ENCODE peak calls at places on chromosomes 5 and 9, in ten cellular contexts. One of them, this sample, is unnamed.
A peak's percentile ranks its signal among the peaks of the same experiment; 100 is the strongest.

GRCh38 chr9:123773783-123774182 is 156.1 kb downstream of the DENND1A start:
- DNase-seq in glutamatergic neuron: no peak
- DNase-seq in BJ: no peak
- DNase-seq in fibroblast of villous mesenchyme: no peak
- DNase-seq in dorsolateral prefrontal cortex: no peak
- DNase-seq in cardiac muscle cell: no peak
- DNase-seq in astrocyte of the spinal cord: no peak
- DNase-seq in AG10803: no peak
- DNase-seq in A549: no peak
- DNase-seq in cardiac fibroblast: no peak
- DNase-seq in this sample: no peak

GRCh38 chr9:34513567-34514214 is 9.1 kb downstream of the ENHO start:
- DNase-seq in astrocyte of the spinal cord: no peak
- DNase-seq in dorsolateral prefrontal cortex: no peak
- DNase-seq in cardiac fibroblast: peak; percentile 39
- DNase-seq in BJ: no peak
- DNase-seq in AG10803: no peak
- DNase-seq in fibroblast of villous mesenchyme: no peak
- DNase-seq in cardiac muscle cell: peak; percentile 18
- DNase-seq in A549: no peak
- DNase-seq in glutamatergic neuron: peak; percentile 61
- DNase-seq in this sample: no peak

GRCh38 chr5:132103380-132103951 is 29.9 kb downstream of the CSF2 start:
- DNase-seq in astrocyte of the spinal cord: peak; percentile 94
- DNase-seq in AG10803: peak; percentile 92
- DNase-seq in dorsolateral prefrontal cortex: no peak
- DNase-seq in BJ: peak; percentile 85
- DNase-seq in cardiac muscle cell: peak; percentile 88
- DNase-seq in fibroblast of villous mesenchyme: peak; percentile 93
- DNase-seq in A549: peak; percentile 58
- DNase-seq in cardiac fibroblast: peak; percentile 90
- DNase-seq in glutamatergic neuron: no peak
- DNase-seq in this sample: peak; percentile 73

GRCh38 chr5:129103397-129103796 is 8.8 kb downstream of the ISOC1 start:
- DNase-seq in astrocyte of the spinal cord: no peak
- DNase-seq in A549: no peak
- DNase-seq in cardiac fibroblast: no peak
- DNase-seq in BJ: no peak
- DNase-seq in glutamatergic neuron: no peak
- DNase-seq in dorsolateral prefrontal cortex: no peak
- DNase-seq in AG10803: no peak
- DNase-seq in cardiac muscle cell: no peak
- DNase-seq in fibroblast of villous mesenchyme: no peak
- DNase-seq in this sample: no peak

GRCh38 chr5:101678494-101679193 is 617.4 kb downstream of the SLCO4C1 start:
- DNase-seq in BJ: no peak
- DNase-seq in dorsolateral prefrontal cortex: no peak
- DNase-seq in cardiac muscle cell: peak; percentile 60
- DNase-seq in AG10803: peak; percentile 44
- DNase-seq in glutamatergic neuron: peak; percentile 83
- DNase-seq in A549: peak; percentile 25
- DNase-seq in cardiac fibroblast: peak; percentile 67
- DNase-seq in fibroblast of villous mesenchyme: peak; percentile 35
- DNase-seq in astrocyte of the spinal cord: peak; percentile 69
- DNase-seq in this sample: peak; percentile 1

GRCh38 chr9:15386465-15386864 is 36.2 kb upstream of the SNAPC3 start:
- DNase-seq in astrocyte of the spinal cord: no peak
- DNase-seq in BJ: no peak
- DNase-seq in AG10803: no peak
- DNase-seq in cardiac muscle cell: no peak
- DNase-seq in glutamatergic neuron: no peak
- DNase-seq in fibroblast of villous mesenchyme: no peak
- DNase-seq in dorsolateral prefrontal cortex: no peak
- DNase-seq in cardiac fibroblast: no peak
- DNase-seq in A549: no peak
- DNase-seq in this sample: no peak

GRCh38 chr5:132493241-132493640 is 2.7 kb upstream of the IRF1 start:
- DNase-seq in dorsolateral prefrontal cortex: no peak
- DNase-seq in A549: no peak
- DNase-seq in cardiac muscle cell: no peak
- DNase-seq in glutamatergic neuron: no peak
- DNase-seq in fibroblast of villous mesenchyme: no peak
- DNase-seq in astrocyte of the spinal cord: no peak
- DNase-seq in cardiac fibroblast: no peak
- DNase-seq in AG10803: no peak
- DNase-seq in BJ: no peak
- DNase-seq in this sample: no peak

GRCh38 chr5:129506950-129507349 is 46.9 kb downstream of the ADAMTS19 start:
- DNase-seq in BJ: no peak
- DNase-seq in glutamatergic neuron: no peak
- DNase-seq in A549: no peak
- DNase-seq in dorsolateral prefrontal cortex: no peak
- DNase-seq in fibroblast of villous mesenchyme: no peak
- DNase-seq in cardiac muscle cell: no peak
- DNase-seq in astrocyte of the spinal cord: no peak
- DNase-seq in cardiac fibroblast: no peak
- DNase-seq in AG10803: no peak
- DNase-seq in this sample: no peak

GRCh38 chr9:98870782-98871455 is 63.4 kb downstream of the GALNT12 start:
- DNase-seq in dorsolateral prefrontal cortex: no peak
- DNase-seq in cardiac muscle cell: no peak
- DNase-seq in BJ: no peak
- DNase-seq in astrocyte of the spinal cord: no peak
- DNase-seq in A549: no peak
- DNase-seq in cardiac fibroblast: no peak
- DNase-seq in AG10803: no peak
- DNase-seq in fibroblast of villous mesenchyme: no peak
- DNase-seq in glutamatergic neuron: no peak
- DNase-seq in this sample: no peak

GRCh38 chr5:76175051-76175666 is 92.0 kb downstream of the SV2C start:
- DNase-seq in astrocyte of the spinal cord: peak; percentile 48
- DNase-seq in BJ: no peak
- DNase-seq in fibroblast of villous mesenchyme: peak; percentile 42
- DNase-seq in cardiac muscle cell: peak; percentile 56
- DNase-seq in AG10803: peak; percentile 38
- DNase-seq in glutamatergic neuron: peak; percentile 71
- DNase-seq in A549: peak; percentile 74
- DNase-seq in dorsolateral prefrontal cortex: no peak
- DNase-seq in cardiac fibroblast: peak; percentile 42
- DNase-seq in this sample: no peak

GRCh38 chr5:112390327-112390726 is 28.8 kb downstream of the EPB41L4A start:
- DNase-seq in astrocyte of the spinal cord: no peak
- DNase-seq in cardiac fibroblast: no peak
- DNase-seq in BJ: no peak
- DNase-seq in fibroblast of villous mesenchyme: no peak
- DNase-seq in glutamatergic neuron: no peak
- DNase-seq in cardiac muscle cell: no peak
- DNase-seq in dorsolateral prefrontal cortex: no peak
- DNase-seq in AG10803: no peak
- DNase-seq in A549: no peak
- DNase-seq in this sample: no peak

GRCh38 chr9:79616971-79617370 is 45.2 kb downstream of the TLE4 start:
- DNase-seq in A549: no peak
- DNase-seq in glutamatergic neuron: no peak
- DNase-seq in dorsolateral prefrontal cortex: no peak
- DNase-seq in cardiac fibroblast: no peak
- DNase-seq in BJ: no peak
- DNase-seq in cardiac muscle cell: no peak
- DNase-seq in AG10803: no peak
- DNase-seq in fibroblast of villous mesenchyme: no peak
- DNase-seq in astrocyte of the spinal cord: no peak
- DNase-seq in this sample: no peak

GRCh38 chr5:7331083-7331482 is 64.9 kb upstream of the ADCY2 start:
- DNase-seq in dorsolateral prefrontal cortex: no peak
- DNase-seq in astrocyte of the spinal cord: no peak
- DNase-seq in AG10803: no peak
- DNase-seq in A549: no peak
- DNase-seq in cardiac muscle cell: no peak
- DNase-seq in fibroblast of villous mesenchyme: no peak
- DNase-seq in BJ: no peak
- DNase-seq in cardiac fibroblast: no peak
- DNase-seq in glutamatergic neuron: peak; percentile 32
- DNase-seq in this sample: no peak
- TF ChIP-seq CTCF in dorsolateral prefrontal cortex: no peak
- TF ChIP-seq CTCF in astrocyte of the spinal cord: no peak
- TF ChIP-seq CTCF in AG10803: no peak
- TF ChIP-seq CTCF in A549: no peak
- TF ChIP-seq CTCF in cardiac muscle cell: no peak
- TF ChIP-seq CTCF in fibroblast of villous mesenchyme: no peak
- TF ChIP-seq CTCF in BJ: no peak
- TF ChIP-seq CTCF in cardiac fibroblast: no peak
- TF ChIP-seq CTCF in glutamatergic neuron: no peak
- TF ChIP-seq CTCF in this sample: no peak

DNA sequence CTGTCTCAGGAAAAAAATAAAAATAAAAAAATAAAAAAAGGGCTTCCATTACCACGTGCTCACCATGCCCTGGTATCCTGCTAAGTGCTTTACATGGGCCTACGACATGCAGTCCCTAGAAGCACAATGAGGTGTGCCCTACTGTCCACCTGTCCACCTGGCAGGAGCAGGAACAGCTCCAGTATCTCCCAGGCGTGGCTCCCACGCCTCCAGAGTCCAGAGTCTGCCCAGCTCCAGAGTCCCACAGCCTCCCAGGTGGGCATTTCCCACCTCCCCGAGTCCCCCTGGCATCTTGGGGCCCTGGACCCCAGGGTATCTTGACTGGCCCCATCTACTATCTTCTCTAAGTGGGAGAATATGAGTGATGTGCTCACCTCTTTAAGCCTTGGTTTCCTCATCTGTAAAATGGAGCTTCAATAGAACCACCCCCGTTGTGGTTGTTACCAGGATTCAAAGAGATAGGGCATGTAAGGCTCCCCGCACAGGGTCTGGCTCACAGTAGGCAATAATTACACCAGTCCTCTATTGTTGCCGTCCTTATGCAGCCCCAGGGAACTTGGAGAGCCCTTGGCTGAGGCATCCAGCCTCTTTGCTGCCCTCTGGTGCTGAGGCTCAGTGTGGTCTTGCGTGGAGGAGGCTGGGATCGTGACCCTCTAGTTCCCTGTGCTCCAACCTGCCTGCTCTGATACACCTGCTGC is 8.9 kb downstream of the CXCL14 start:
- DNase-seq in fibroblast of villous mesenchyme: peak; percentile 20
- DNase-seq in BJ: no peak
- DNase-seq in dorsolateral prefrontal cortex: no peak
- DNase-seq in cardiac fibroblast: peak; percentile 46
- DNase-seq in astrocyte of the spinal cord: peak; percentile 17
- DNase-seq in A549: peak; percentile 48
- DNase-seq in glutamatergic neuron: peak; percentile 74
- DNase-seq in cardiac muscle cell: peak; percentile 57
- DNase-seq in AG10803: peak; percentile 45
- DNase-seq in this sample: no peak
- TF ChIP-seq CTCF in fibroblast of villous mesenchyme: peak; percentile 64
- TF ChIP-seq CTCF in BJ: peak; percentile 76
- TF ChIP-seq CTCF in dorsolateral prefrontal cortex: no peak
- TF ChIP-seq CTCF in cardiac fibroblast: peak; percentile 69
- TF ChIP-seq CTCF in astrocyte of the spinal cord: peak; percentile 70
- TF ChIP-seq CTCF in A549: peak; percentile 50
- TF ChIP-seq CTCF in glutamatergic neuron: peak; percentile 56
- TF ChIP-seq CTCF in cardiac muscle cell: peak; percentile 74
- TF ChIP-seq CTCF in AG10803: peak; percentile 74
- TF ChIP-seq CTCF in this sample: peak; percentile 72

GRCh38 chr5:14870347-14871083 is 1.1 kb downstream of the ANKH start:
- DNase-seq in BJ: no peak
- DNase-seq in cardiac muscle cell: no peak
- DNase-seq in A549: no peak
- DNase-seq in fibroblast of villous mesenchyme: no peak
- DNase-seq in glutamatergic neuron: peak; percentile 24
- DNase-seq in dorsolateral prefrontal cortex: peak; percentile 58
- DNase-seq in astrocyte of the spinal cord: no peak
- DNase-seq in cardiac fibroblast: no peak
- DNase-seq in AG10803: no peak
- DNase-seq in this sample: no peak
- TF ChIP-seq CTCF in BJ: peak; percentile 13
- TF ChIP-seq CTCF in cardiac muscle cell: no peak
- TF ChIP-seq CTCF in A549: no peak
- TF ChIP-seq CTCF in fibroblast of villous mesenchyme: no peak
- TF ChIP-seq CTCF in glutamatergic neuron: no peak
- TF ChIP-seq CTCF in dorsolateral prefrontal cortex: no peak
- TF ChIP-seq CTCF in astrocyte of the spinal cord: no peak
- TF ChIP-seq CTCF in cardiac fibroblast: no peak
- TF ChIP-seq CTCF in AG10803: no peak
- TF ChIP-seq CTCF in this sample: peak; percentile 27

GRCh38 chr5:115313052-115313451 is 16.6 kb upstream of the CCDC112 start:
- DNase-seq in A549: no peak
- DNase-seq in cardiac fibroblast: no peak
- DNase-seq in BJ: no peak
- DNase-seq in fibroblast of villous mesenchyme: no peak
- DNase-seq in astrocyte of the spinal cord: no peak
- DNase-seq in cardiac muscle cell: no peak
- DNase-seq in AG10803: no peak
- DNase-seq in dorsolateral prefrontal cortex: no peak
- DNase-seq in glutamatergic neuron: no peak
- DNase-seq in this sample: no peak

GRCh38 chr5:115313632-115314031 is 17.2 kb upstream of the CCDC112 start:
- DNase-seq in A549: no peak
- DNase-seq in fibroblast of villous mesenchyme: no peak
- DNase-seq in dorsolateral prefrontal cortex: no peak
- DNase-seq in cardiac muscle cell: no peak
- DNase-seq in cardiac fibroblast: no peak
- DNase-seq in astrocyte of the spinal cord: no peak
- DNase-seq in BJ: no peak
- DNase-seq in glutamatergic neuron: no peak
- DNase-seq in AG10803: no peak
- DNase-seq in this sample: no peak

GRCh38 chr5:115308815-115309214 is 12.4 kb upstream of the CCDC112 start:
- DNase-seq in astrocyte of the spinal cord: no peak
- DNase-seq in glutamatergic neuron: no peak
- DNase-seq in AG10803: no peak
- DNase-seq in BJ: no peak
- DNase-seq in A549: no peak
- DNase-seq in cardiac fibroblast: no peak
- DNase-seq in dorsolateral prefrontal cortex: no peak
- DNase-seq in cardiac muscle cell: no peak
- DNase-seq in fibroblast of villous mesenchyme: no peak
- DNase-seq in this sample: no peak

GRCh38 chr5:115306011-115306530 is 9.6 kb upstream of the CCDC112 start:
- DNase-seq in cardiac fibroblast: no peak
- DNase-seq in AG10803: no peak
- DNase-seq in A549: no peak
- DNase-seq in fibroblast of villous mesenchyme: no peak
- DNase-seq in BJ: no peak
- DNase-seq in dorsolateral prefrontal cortex: no peak
- DNase-seq in glutamatergic neuron: no peak
- DNase-seq in astrocyte of the spinal cord: no peak
- DNase-seq in cardiac muscle cell: no peak
- DNase-seq in this sample: no peak

DNA sequence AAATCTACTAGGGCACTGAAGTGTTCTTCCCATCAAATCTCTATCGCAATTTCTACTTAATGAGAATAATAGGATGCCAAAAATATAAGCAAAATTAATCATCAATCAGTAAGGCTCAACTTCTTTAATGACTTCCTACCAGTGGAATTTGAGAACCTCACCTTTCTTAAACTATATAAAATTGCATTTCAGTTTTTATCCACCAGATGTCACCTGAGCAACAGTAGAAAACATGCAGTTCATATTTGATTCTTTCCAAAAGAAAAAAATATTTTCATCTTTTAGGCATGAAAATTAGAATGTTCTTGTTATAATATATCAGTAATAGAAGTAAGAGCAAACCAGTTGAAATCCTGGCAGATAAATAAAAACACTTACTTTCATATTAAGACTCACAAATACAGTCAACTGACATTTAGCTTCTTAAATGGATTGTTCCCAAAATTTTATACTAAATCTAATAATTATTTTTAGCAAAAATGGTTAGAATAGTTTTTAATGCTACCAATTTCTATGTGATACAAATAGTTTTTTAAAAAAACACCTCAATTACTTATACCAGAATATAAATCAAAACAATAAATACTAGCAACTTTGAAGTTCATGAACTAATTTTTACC is 13.4 kb upstream of the CCDC112 start:
- DNase-seq in AG10803: peak; percentile 52
- DNase-seq in glutamatergic neuron: no peak
- DNase-seq in astrocyte of the spinal cord: peak; percentile 62
- DNase-seq in A549: no peak
- DNase-seq in dorsolateral prefrontal cortex: no peak
- DNase-seq in cardiac fibroblast: peak; percentile 62
- DNase-seq in BJ: no peak
- DNase-seq in cardiac muscle cell: peak; percentile 60
- DNase-seq in fibroblast of villous mesenchyme: peak; percentile 64
- DNase-seq in this sample: peak; percentile 12
- TF ChIP-seq CTCF in AG10803: peak; percentile 71
- TF ChIP-seq CTCF in glutamatergic neuron: peak; percentile 65
- TF ChIP-seq CTCF in astrocyte of the spinal cord: peak; percentile 45
- TF ChIP-seq CTCF in A549: peak; percentile 78
- TF ChIP-seq CTCF in dorsolateral prefrontal cortex: peak; percentile 81
- TF ChIP-seq CTCF in cardiac fibroblast: peak; percentile 44
- TF ChIP-seq CTCF in BJ: peak; percentile 50
- TF ChIP-seq CTCF in cardiac muscle cell: peak; percentile 45
- TF ChIP-seq CTCF in fibroblast of villous mesenchyme: peak; percentile 57
- TF ChIP-seq CTCF in this sample: peak; percentile 46

This sample was measured in AG09319.